ENCODE peak calls at places on chromosomes 4 and X, in eight cellular contexts. M, J, V, W, H, F, L and A are unnamed samples.

GRCh38 chr4:116016201-116016600 is 902.8 kb upstream of the NDST4 start:
- DNase-seq in M (no peak), J (no peak), V (peak), W (no peak), H (no peak), F (no peak), L (peak), A (no peak)

GRCh38 chrX:13151806-13152510 is 107.5 kb upstream of the FAM9C start:
- DNase-seq in M (no peak), J (peak), V (no peak), W (no peak), H (no peak), F (no peak), L (no peak), A (no peak)

GRCh38 chr4:113591982-113592381 is 169.6 kb downstream of the CAMK2D start:
- DNase-seq in M (no peak), J (peak), V (no peak), W (no peak), H (no peak), F (no peak), L (no peak), A (no peak)

GRCh38 chr4:142547974-142548373 is 298.1 kb downstream of the INPP4B start:
- DNase-seq in M (no peak), J (peak), V (no peak), W (no peak), H (no peak), F (no peak), L (peak), A (no peak)

GRCh38 chr4:42234817-42235216 is 82.4 kb upstream of the BEND4 start:
- DNase-seq in M (no peak), J (no peak), V (no peak), W (no peak), H (no peak), F (no peak), L (no peak), A (no peak)

GRCh38 chr4:30720021-30720655 is at the start of gene PCDH7:
- DNase-seq in M (no peak), J (peak), V (no peak), W (no peak), H (no peak), F (no peak), L (peak), A (peak)

GRCh38 chr4:188061083-188061482 is 48.3 kb downstream of the TRIML2 start:
- DNase-seq in M (no peak), J (no peak), V (no peak), W (no peak), H (no peak), F (no peak), L (no peak), A (no peak)

GRCh38 chr4:153153339-153153851 is 50.8 kb upstream of the TRIM2 start:
- DNase-seq in M (no peak), J (peak), V (no peak), W (no peak), H (peak), F (no peak), L (peak), A (peak)

GRCh38 chr4:71004281-71004851 is 10.9 kb downstream of the DCK start:
- DNase-seq in M (no peak), J (no peak), V (no peak), W (no peak), H (peak), F (no peak), L (no peak), A (peak)

GRCh38 chr4:38449506-38450174 is 214.4 kb upstream of the KLF3 start:
- DNase-seq in M (peak), J (no peak), V (peak), W (no peak), H (no peak), F (no peak), L (peak), A (peak)

GRCh38 chrX:97046861-97047260 is 163.2 kb downstream of the RPA4 start:
- DNase-seq in M (no peak), J (no peak), V (no peak), W (no peak), H (no peak), F (no peak), L (no peak), A (no peak)

GRCh38 chr4:86452323-86452995 is 92.6 kb upstream of the MAPK10 start:
- DNase-seq in M (no peak), J (peak), V (no peak), W (no peak), H (no peak), F (no peak), L (no peak), A (no peak)

GRCh38 chr4:157265281-157265680 is 44.8 kb downstream of the GRIA2 start:
- DNase-seq in M (no peak), J (no peak), V (no peak), W (no peak), H (no peak), F (no peak), L (peak), A (no peak)

GRCh38 chr4:113331811-113332210 is 282.4 kb downstream of the ANK2 start:
- DNase-seq in M (no peak), J (no peak), V (no peak), W (no peak), H (no peak), F (no peak), L (no peak), A (peak)

GRCh38 chr4:78645853-78646757 is 94.5 kb downstream of the ANXA3 start:
- DNase-seq in M (no peak), J (peak), V (peak), W (peak), H (no peak), F (no peak), L (peak), A (no peak)

GRCh38 chr4:6888506-6889071 is 21.0 kb upstream of the TBC1D14 start:
- DNase-seq in M (no peak), J (no peak), V (no peak), W (no peak), H (no peak), F (no peak), L (no peak), A (no peak)

GRCh38 chr4:158521490-158522111 is at the start of gene RXFP1:
- DNase-seq in M (no peak), J (peak), V (no peak), W (no peak), H (no peak), F (no peak), L (no peak), A (no peak)

GRCh38 chrX:88789825-88790224 is 42.8 kb downstream of the CPXCR1 start:
- DNase-seq in M (no peak), J (no peak), V (no peak), W (no peak), H (no peak), F (no peak), L (no peak), A (no peak)

GRCh38 chr4:40448875-40449274 is 113.7 kb downstream of the CHRNA9 start:
- DNase-seq in M (no peak), J (no peak), V (no peak), W (no peak), H (no peak), F (no peak), L (no peak), A (no peak)

GRCh38 chr4:76420311-76420710 is 630 bp downstream of the CCDC158 start:
- DNase-seq in M (no peak), J (no peak), V (no peak), W (no peak), H (no peak), F (no peak), L (no peak), A (no peak)
- H3K4me3 ChIP-seq in M (no peak), J (no peak), V (no peak), W (no peak), H (no peak), F (no peak), L (peak), A (peak)

DNA sequence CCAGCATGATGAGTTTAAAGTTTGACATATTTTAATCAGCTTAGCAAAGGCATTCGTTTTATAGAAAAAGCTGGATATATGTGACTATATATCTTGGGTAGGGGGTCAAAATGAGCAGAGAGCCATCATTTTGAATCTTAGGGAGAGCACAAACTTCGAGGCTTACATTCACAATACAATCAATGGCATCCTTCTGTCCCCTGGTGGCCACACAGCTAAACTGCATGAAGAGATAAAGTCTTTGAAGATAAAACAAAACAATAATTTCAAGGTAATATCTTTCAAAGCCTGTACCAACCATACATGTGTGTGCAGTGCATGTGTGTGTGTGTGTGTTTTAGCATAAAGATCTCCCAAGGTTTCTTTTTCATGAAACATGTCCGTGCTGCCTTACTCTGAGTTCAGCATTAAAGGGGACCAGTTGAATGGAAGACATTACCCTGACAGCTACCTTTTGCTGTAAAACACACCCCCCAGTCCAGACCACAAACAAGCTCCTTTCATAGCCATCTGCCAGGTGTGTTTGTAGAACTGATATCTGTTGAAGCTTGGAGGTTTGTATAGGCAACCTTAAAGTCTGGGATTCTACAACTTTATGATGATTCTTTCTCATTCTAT is 22.0 kb downstream of the DYNLT3 start:
- DNase-seq in M (no peak), J (peak), V (no peak), W (no peak), H (peak), F (peak), L (peak), A (peak)
- H3K4me3 ChIP-seq in M (no peak), J (no peak), V (no peak), W (no peak), H (no peak), F (no peak), L (no peak), A (no peak)

DNA sequence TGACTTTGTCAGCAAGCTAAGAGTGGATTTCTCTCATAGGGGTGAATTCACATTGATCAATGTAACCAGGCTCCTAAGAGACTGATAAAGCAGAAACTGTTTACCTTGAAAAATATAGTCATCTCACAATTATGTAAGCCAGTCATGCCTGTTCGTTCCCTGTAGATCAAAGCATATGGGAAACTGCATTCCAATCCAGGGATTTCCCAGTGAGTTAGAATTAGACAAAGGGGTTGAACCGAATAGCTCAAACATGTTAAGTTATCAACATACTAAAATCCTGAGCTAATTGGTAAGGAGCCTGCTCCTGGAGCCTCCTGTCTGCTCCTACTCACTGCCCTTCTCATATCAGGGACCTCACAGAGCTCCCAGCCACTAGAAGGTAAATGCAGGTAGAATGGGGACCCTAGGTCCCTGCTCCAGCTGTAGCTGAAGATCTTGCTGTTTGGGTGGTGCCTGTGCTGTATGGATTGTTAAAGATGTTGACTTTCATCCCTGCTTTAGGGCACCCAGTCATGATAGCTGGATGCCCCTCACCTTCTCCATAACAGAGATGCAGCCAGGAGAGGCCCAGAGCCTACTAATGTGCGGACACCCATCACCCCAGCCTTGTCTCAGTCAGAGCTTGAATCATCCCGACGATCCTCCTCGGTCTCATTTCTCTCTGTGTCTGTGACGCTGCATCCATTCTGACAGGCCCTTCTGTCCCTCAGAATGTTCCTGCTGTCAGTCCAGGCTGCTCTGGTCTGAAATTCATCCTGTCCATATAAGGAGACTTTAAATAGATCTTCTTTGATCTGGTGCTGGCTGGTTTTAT is 341.6 kb upstream of the GATB start:
- DNase-seq in M (no peak), J (peak), V (no peak), W (peak), H (no peak), F (no peak), L (peak), A (peak)
- H3K4me3 ChIP-seq in M (no peak), J (no peak), V (no peak), W (no peak), H (peak), F (no peak), L (no peak), A (no peak)

DNA sequence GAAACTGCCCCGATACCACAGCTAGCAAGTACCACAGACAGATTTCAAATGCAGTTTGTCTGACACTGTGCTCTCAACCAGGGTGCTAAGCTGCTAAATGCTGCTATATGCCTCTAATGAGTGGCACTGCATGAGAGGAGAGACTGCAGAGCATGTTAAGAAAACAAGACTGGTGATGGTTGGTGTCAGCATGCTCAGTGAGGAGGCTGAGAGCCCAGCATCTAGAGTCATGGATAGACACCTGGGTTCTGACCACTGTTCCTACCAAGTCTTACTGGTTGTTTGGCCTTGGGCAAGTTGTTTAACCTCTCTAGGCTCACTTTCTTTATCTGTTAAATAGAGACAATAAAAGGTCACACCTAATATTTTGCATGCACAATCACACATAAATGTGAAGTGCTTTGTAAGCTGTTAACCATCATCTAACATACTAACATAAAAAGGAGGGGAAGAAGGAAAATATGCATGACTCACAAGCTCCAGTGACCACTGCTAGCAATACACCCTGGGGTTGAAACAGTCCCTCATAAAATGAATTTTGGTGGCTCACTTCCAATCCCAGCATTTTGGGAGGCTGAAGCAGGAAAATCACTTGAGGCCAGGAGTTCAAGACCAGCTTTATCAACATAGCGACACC is 20.7 kb downstream of the HHIP start:
- DNase-seq in M (no peak), J (peak), V (peak), W (no peak), H (no peak), F (no peak), L (peak), A (no peak)
- H3K4me3 ChIP-seq in M (no peak), J (no peak), V (no peak), W (no peak), H (no peak), F (no peak), L (no peak), A (no peak)

GRCh38 chr4:3290889-3291321 is 1.9 kb upstream of the RGS12 start:
- DNase-seq in M (no peak), J (no peak), V (no peak), W (no peak), H (peak), F (no peak), L (no peak), A (no peak)

GRCh38 chr4:3291411-3291968 is 1.3 kb upstream of the RGS12 start:
- DNase-seq in M (no peak), J (no peak), V (no peak), W (no peak), H (peak), F (no peak), L (no peak), A (peak)

GRCh38 chr4:3290476-3290875 is 2.3 kb upstream of the RGS12 start:
- DNase-seq in M (no peak), J (no peak), V (no peak), W (no peak), H (no peak), F (no peak), L (no peak), A (no peak)

GRCh38 chr4:3292571-3293409 is at the start of gene RGS12:
- DNase-seq in M (peak), J (peak), V (peak), W (peak), H (peak), F (peak), L (peak), A (peak)

DNA sequence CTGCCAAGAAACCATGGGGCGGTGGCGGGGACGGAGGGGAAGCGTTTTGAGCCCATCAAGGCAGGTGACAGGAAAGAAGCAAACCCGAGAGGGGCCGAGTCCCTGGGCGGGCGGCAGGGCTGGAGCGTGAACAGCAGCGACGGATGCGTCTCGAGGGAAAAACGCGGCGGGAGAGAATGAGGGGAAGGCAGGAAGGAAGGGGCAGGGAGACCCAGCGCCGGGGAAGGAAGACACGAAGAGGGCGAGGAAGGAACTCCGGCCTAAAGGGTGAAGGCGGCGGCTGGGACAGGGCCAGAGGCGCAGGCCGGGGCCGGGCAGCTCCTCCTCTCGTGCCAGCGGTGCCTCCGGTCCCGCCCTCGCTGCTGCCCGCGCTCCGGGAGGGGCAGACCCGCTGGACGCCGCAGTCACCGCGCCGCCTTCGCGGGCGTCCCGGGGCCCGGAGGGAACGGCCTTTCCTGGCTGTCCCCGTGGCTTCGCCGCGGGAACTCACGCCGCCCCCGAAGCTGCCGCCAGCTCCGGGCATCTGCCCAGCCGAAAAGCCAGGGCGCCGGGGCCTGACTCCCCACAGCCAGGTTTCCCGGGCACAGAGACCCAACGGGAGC is 751 bp upstream of the RGS12 start:
- DNase-seq in M (no peak), J (peak), V (no peak), W (no peak), H (no peak), F (peak), L (peak), A (no peak)
- H3K4me3 ChIP-seq in M (peak), J (peak), V (peak), W (peak), H (peak), F (peak), L (peak), A (peak)